ENCODE peak calls at places on chromosomes 4 and X, in seven cellular contexts. A is lung, D is upper lobe of right lung, Z is PC-3, C is colonic mucosa, M is thoracic aorta, Y is pancreas. R is an unnamed sample.

GRCh38 chrX:50188859-50189258 is 11.9 kb downstream of the AKAP4 start:
- DNase-seq in A (no peak), D (no peak), Z (no peak), C (no peak), M (no peak), Y (no peak), R (no peak)

GRCh38 chrX:47579537-47579936 is 2.7 kb upstream of the TIMP1 start:
- DNase-seq in A (peak; percentile 38), D (no peak), Z (peak; percentile 75), C (no peak), M (no peak), Y (no peak), R (no peak)

GRCh38 chr4:185113340-185113739 is 29.7 kb upstream of the SLC25A4 start:
- DNase-seq in A (no peak), D (no peak), Z (no peak), C (no peak), M (no peak), Y (no peak), R (no peak)

GRCh38 chr4:79044260-79044659 is 105.0 kb upstream of the PAQR3 start:
- DNase-seq in A (no peak), D (no peak), Z (no peak), C (no peak), M (no peak), Y (no peak), R (no peak)

GRCh38 chr4:69546121-69546520 is 50.4 kb upstream of the UGT2B4 start:
- DNase-seq in A (no peak), D (no peak), Z (peak; percentile 9), C (no peak), M (no peak), Y (no peak), R (no peak)

GRCh38 chrX:114267127-114267526 is 316.8 kb upstream of the HTR2C start:
- DNase-seq in A (no peak), D (no peak), Z (no peak), C (no peak), M (no peak), Y (no peak), R (no peak)

GRCh38 chrX:109997786-109998452 is 5.0 kb upstream of the TMEM164 start:
- DNase-seq in A (no peak), D (no peak), Z (peak; percentile 19), C (no peak), M (no peak), Y (no peak), R (no peak)

GRCh38 chr4:189121336-189121735 is 819.3 kb upstream of the FRG1 start:
- DNase-seq in A (no peak), D (no peak), Z (no peak), C (no peak), M (no peak), Y (no peak), R (no peak)

GRCh38 chr4:166091914-166092510 is 219.0 kb downstream of the TLL1 start:
- DNase-seq in A (no peak), D (no peak), Z (peak; percentile 64), C (no peak), M (no peak), Y (no peak), R (no peak)

GRCh38 chr4:62431513-62431912 is 1231.4 kb downstream of the ADGRL3 start:
- DNase-seq in A (no peak), D (no peak), Z (no peak), C (no peak), M (no peak), Y (no peak), R (no peak)

GRCh38 chrX:31449064-31449463 is 377.2 kb upstream of the FTHL17 start:
- DNase-seq in A (no peak), D (no peak), Z (no peak), C (no peak), M (no peak), Y (no peak), R (no peak)

GRCh38 chrX:143664302-143664701 is 28.4 kb upstream of the SLITRK4 start:
- DNase-seq in A (no peak), D (no peak), Z (peak; percentile 53), C (no peak), M (no peak), Y (no peak), R (no peak)

GRCh38 chr4:38489924-38490639 is 173.9 kb upstream of the KLF3 start:
- DNase-seq in A (no peak), D (no peak), Z (peak; percentile 48), C (peak; percentile 54), M (no peak), Y (no peak), R (no peak)

GRCh38 chrX:37896491-37896890 is 49.1 kb upstream of the DYNLT3 start:
- DNase-seq in A (no peak), D (no peak), Z (no peak), C (no peak), M (no peak), Y (no peak), R (no peak)

GRCh38 chr4:139718833-139719232 is 53.2 kb downstream of the MGST2 start:
- DNase-seq in A (no peak), D (no peak), Z (no peak), C (no peak), M (no peak), Y (no peak), R (no peak)

GRCh38 chrX:74613350-74614192 is 853 bp downstream of the RLIM start:
- DNase-seq in A (no peak), D (no peak), Z (peak; percentile 6), C (peak; percentile 19), M (no peak), Y (no peak), R (peak; percentile 18)

GRCh38 chrX:136214551-136214950 is 36.6 kb downstream of the MAP7D3 start:
- DNase-seq in A (no peak), D (no peak), Z (peak; percentile 92), C (no peak), M (no peak), Y (no peak), R (no peak)

GRCh38 chr4:179124957-179125356 is 1682.7 kb upstream of the AGA start:
- DNase-seq in A (no peak), D (no peak), Z (no peak), C (no peak), M (no peak), Y (no peak), R (no peak)

DNA sequence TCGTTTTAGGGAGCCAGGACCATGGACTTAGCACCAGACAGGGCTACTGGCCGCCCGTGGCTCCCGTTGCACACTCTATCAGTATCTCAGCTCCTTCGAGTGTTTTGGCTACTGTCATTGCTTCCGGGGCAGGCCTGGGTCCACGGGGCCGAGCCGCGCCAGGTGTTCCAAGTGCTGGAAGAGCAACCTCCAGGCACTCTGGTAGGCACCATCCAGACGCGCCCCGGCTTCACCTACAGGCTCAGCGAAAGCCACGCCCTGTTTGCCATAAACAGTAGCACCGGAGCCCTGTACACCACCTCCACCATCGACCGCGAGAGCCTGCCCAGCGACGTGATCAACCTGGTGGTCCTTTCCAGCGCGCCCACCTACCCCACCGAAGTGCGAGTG is 1.6 kb downstream of the FAT4 start:
- DNase-seq in A (peak; percentile 49), D (peak; percentile 74), Z (peak; percentile 7), C (peak; percentile 26), M (no peak), Y (peak; percentile 67), R (peak; percentile 51)
- H3K36me3 ChIP-seq in A (no peaks in the 10 kb centered on the region), D (no peaks in the 10 kb centered on the region), Z (no peaks in the 10 kb centered on the region), C (no peaks in the 10 kb centered on the region), M (no peaks in the 10 kb centered on the region), Y (no peaks in the 10 kb centered on the region), R (no peaks in the 10 kb centered on the region)

GRCh38 chrX:153598541-153599191 is at the start of gene CCNQ:
- DNase-seq in A (no peak), D (peak; percentile 71), Z (peak; percentile 15), C (no peak), M (no peak), Y (peak; percentile 62), R (peak; percentile 36)

GRCh38 chrX:153600921-153601320 is 2.0 kb upstream of the CCNQ start:
- DNase-seq in A (no peak), D (no peak), Z (no peak), C (no peak), M (no peak), Y (no peak), R (no peak)

GRCh38 chrX:153597351-153597750 is 1.6 kb downstream of the CCNQ start:
- DNase-seq in A (no peak), D (no peak), Z (no peak), C (no peak), M (no peak), Y (no peak), R (no peak)

GRCh38 chrX:153600032-153600373 is 1.1 kb upstream of the CCNQ start:
- DNase-seq in A (no peak), D (no peak), Z (no peak), C (no peak), M (no peak), Y (no peak), R (no peak)

DNA sequence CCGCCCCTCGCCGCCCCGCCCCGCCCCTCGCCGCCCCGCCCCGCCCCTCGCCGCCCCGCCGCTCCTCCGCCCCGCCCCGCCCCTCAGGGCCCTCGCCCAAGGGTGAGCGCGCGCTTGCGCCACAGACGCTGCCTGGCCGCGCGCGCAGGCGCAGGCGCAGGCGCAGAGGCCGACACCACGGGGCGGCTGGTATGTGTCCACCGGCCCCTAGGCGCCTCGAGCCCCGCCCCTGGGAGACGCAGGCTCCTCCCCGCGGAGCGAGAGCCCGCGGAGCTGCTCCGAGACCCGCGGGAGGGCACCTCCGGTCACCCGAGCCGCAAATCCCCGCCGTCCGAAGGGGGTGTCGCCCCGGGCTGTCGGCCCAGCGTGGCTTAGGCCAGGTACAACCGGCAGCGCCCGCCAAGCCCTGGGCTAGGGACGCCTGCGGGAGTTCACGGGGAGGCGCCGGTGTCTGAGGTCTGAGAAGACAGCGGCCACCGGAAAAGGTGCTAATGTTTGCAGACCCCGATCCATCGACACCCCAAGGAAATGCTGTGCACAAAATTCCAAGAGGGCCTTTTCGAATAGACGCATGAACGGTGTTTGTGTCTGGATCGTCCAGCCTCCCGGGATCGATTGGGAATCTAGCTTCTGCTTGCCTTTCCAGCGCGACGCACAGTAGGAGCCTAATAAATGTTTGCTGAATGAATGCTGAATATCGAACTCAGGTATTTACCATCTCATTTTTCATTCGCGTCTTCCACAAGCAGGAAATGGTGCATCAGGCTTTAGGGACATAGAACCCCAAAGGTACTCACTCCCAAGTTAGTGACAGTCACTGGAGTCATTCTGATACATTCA is 473 bp upstream of the CCNQ start:
- DNase-seq in A (peak; percentile 84), D (peak; percentile 95), Z (peak; percentile 91), C (peak; percentile 86), M (peak; percentile 23), Y (peak; percentile 91), R (peak; percentile 87)
- H3K27me3 ChIP-seq in A (no peaks in the 10 kb centered on the region), D (no peaks in the 10 kb centered on the region), Z (no peaks in the 10 kb centered on the region), C (no peaks in the 10 kb centered on the region), M (no peaks in the 10 kb centered on the region), Y (no peaks in the 10 kb centered on the region), R (no peaks in the 10 kb centered on the region)

DNA sequence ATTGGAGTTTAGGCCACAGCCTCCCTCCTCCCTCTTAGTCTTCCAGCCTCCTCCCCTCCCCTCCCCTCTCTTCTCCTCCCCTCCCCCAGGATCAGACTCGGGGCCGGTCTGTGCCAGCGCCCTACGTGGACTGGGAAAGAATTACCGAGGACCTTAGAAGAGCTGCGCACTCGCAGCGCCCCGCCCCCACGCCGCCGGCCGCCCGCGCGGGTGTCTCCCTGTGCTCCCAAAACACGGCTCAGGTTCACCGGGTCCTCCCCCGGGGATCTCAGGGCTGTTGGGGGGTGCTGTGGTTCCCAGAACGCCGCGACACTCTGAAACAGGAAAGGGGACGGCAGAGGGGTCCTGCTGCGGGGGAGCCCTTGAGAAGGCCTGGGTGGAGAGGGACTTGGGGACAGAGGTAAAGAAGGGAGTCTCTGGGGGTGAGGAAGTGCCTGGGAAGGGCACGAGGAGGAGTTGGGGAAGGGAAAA is 122.2 kb upstream of the TBL1X start:
- DNase-seq in A (peak; percentile 87), D (peak; percentile 84), Z (peak; percentile 87), C (peak; percentile 88), M (peak; percentile 31), Y (peak; percentile 83), R (peak; percentile 87)
- H3K4me3 ChIP-seq in A (no peak overlapping the region), D (no peak overlapping the region), Z (no peak overlapping the region), C (no peak overlapping the region), M (peak overlapping the region; percentile 70), Y (no peak overlapping the region), R (peak overlapping the region; percentile 22)

GRCh38 chr4:168360271-168360670 is 41.7 kb upstream of the DDX60 start:
- DNase-seq in A (no peak), D (no peak), Z (no peak), C (no peak), M (no peak), Y (no peak), R (no peak)
- H3K36me3 ChIP-seq in A (peaks cover 19% of the 10 kb centered on the region), D (peaks cover 22% of the 10 kb centered on the region), Z (no peaks in the 10 kb centered on the region), C (no peaks in the 10 kb centered on the region), M (no peaks in the 10 kb centered on the region), Y (no peaks in the 10 kb centered on the region), R (no peaks in the 10 kb centered on the region)

R was measured in ovary.